ENCODE peak calls at places on chromosomes 2 and 18, in six cellular contexts. W is K562, N is HepG2, Q is SK-N-SH, P is H1, G is GM12878. E is an unnamed sample.

GRCh38 chr2:48651127-48651526 is 33.5 kb downstream of the GTF2A1L start:
- DNase-seq in W (no peak), N (no peak), Q (no peak), P (no peak), G (no peak), E (no peak)

GRCh38 chr2:46157072-46157965 is 139.9 kb upstream of the EPAS1 start:
- DNase-seq in W (no peak), N (no peak), Q (no peak), P (no peak), G (no peak), E (no peak)

GRCh38 chr2:203582468-203582867 is 47.4 kb upstream of the RAPH1 start:
- DNase-seq in W (no peak), N (no peak), Q (no peak), P (no peak), G (no peak), E (no peak)

GRCh38 chr2:188201639-188202038 is 90.0 kb upstream of the GULP1 start:
- DNase-seq in W (no peak), N (no peak), Q (peak), P (no peak), G (no peak), E (no peak)

GRCh38 chr18:68220458-68220857 is 494.4 kb downstream of the TMX3 start:
- DNase-seq in W (no peak), N (no peak), Q (no peak), P (no peak), G (no peak), E (no peak)

GRCh38 chr2:97935719-97936161 is 60.0 kb downstream of the TMEM131 start:
- DNase-seq in W (peak), N (peak), Q (peak), P (no peak), G (no peak), E (no peak)

GRCh38 chr2:190970170-190970569 is 43.8 kb downstream of the STAT1 start:
- DNase-seq in W (no peak), N (no peak), Q (no peak), P (no peak), G (no peak), E (no peak)

GRCh38 chr2:203743441-203743932 is 37.0 kb downstream of the CD28 start:
- DNase-seq in W (no peak), N (no peak), Q (no peak), P (no peak), G (no peak), E (no peak)

GRCh38 chr2:104844813-104845551 is 8.9 kb upstream of the POU3F3 start:
- DNase-seq in W (peak), N (no peak), Q (peak), P (no peak), G (no peak), E (no peak)
- TF ChIP-seq GABPA in W (no peak), N (no peak), Q (no peak), P (peak), G (no peak), E (no peak)

DNA sequence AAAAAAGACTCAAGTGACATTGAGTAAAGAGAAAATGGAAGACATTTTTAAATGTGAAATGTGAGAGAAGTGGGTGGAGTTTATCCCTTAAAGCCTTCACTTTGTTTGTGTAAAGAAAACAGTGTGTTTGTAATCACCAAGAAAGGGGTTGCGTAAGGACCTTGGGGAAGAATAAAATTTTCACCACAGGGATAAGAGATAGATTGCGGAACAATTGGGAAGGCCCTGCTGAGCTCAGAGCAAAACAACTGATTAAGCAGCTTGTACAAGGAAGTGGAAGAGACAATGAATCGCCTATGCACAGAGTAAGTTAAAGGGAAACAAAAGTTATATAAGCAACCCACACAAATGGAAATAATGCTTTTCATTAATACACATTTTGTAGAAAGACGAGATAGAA is 327.7 kb downstream of the RAD51AP2 start:
- DNase-seq in W (no peak), N (no peak), Q (no peak), P (no peak), G (no peak), E (no peak)
- TF ChIP-seq GABPA in W (no peak), N (no peak), Q (no peak), P (no peak), G (no peak), E (no peak)

GRCh38 chr2:74430502-74430901 is 9.0 kb downstream of the WDR54 start:
- DNase-seq in W (no peak), N (no peak), Q (no peak), P (no peak), G (no peak), E (no peak)
- TF ChIP-seq GABPA in W (no peak), N (no peak), Q (no peak), P (no peak), G (no peak), E (no peak)

DNA sequence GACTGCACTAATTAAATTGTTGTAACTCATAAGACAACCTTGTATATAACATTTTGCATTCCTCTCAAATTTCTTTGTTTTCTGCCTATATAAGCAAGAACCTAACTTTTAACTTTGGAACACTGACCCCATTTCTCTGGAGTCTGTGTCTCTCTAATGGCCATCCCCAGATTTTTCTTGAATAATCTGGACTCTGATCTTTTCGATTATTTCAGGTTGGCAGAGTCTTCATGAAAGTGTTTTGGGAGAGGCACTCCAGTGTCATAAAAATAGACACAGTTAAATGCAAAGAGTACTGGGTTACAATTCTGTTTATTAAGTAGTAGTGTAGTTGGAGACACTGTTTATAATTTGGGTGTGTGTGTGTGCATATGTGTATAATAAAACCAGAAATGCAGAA is 1467.7 kb upstream of the CELF4 start:
- DNase-seq in W (no peak), N (no peak), Q (no peak), P (no peak), G (no peak), E (no peak)
- TF ChIP-seq GABPA in W (no peak), N (no peak), Q (no peak), P (no peak), G (no peak), E (no peak)

DNA sequence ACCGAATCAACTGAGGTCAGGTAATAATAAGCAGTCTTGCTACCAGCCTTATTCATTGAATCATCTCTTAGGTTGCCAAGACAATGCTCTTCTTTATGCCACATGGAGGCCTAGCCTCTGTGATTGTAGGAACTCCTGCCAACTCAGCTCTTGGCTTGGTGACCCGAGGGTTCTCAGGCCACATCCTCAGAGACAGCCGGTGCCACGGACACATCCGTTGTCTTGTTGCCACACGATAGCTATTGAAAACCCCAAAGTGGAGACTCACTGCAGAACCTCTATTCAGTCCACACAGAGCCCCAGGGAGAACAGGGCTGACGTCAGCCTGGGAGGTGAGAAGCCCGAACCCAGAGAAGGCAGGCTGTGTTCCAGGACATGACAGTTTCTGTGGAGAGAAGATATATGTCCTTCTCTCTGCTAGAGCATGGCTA is 53.5 kb upstream of the TGFA start:
- DNase-seq in W (no peak), N (no peak), Q (no peak), P (no peak), G (no peak), E (no peak)
- TF ChIP-seq GABPA in W (no peak), N (no peak), Q (no peak), P (no peak), G (no peak), E (no peak)

DNA sequence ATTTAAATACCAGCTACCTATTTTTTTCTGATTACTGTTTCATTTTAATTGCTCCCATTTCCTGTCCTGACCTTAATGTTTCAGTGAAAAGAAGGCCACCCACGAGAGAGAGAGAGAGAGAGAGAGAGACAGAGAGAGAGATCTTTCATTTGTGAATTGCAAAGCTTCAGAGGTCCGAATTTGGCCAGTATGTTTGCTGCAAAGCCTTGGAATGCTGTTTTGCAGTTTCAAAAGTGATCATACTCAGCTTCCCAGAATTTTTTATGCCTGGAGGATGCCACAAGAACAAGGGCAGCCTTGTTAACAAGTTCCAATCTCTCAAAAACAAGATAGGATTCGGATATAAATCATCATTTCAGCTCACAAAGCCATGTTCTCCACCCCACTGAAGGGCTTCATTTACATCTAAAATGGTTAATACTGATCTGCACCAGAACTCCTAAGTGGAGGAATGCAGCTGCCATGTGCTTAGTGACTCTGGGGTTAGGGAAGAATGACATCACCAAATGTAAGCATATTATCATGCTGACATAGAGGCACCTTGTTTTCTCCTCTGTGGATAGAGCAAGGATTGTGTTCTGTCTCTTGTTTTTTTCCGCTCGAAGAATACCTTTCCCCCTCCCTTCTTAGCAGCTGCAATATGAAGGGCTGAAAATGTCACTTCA is 478.4 kb downstream of the ARHGAP15 start:
- DNase-seq in W (no peak), N (no peak), Q (peak), P (peak), G (no peak), E (no peak)
- TF ChIP-seq GABPA in W (no peak), N (no peak), Q (no peak), P (no peak), G (no peak), E (no peak)

GRCh38 chr2:88100489-88100858 is 27.4 kb downstream of the FABP1 start:
- DNase-seq in W (no peak), N (no peak), Q (no peak), P (no peak), G (no peak), E (no peak)
- TF ChIP-seq GABPA in W (no peak), N (no peak), Q (no peak), P (no peak), G (no peak), E (no peak)

E was measured in HL-60.